ENCODE peak calls at places on chromosomes 12 and 14, in five cellular contexts. V, K, S, A and O are unnamed samples.

GRCh38 chr14:68111733-68112270 is 292.2 kb downstream of the RAD51B start:
- DNase-seq in K (no peak), S (no peak), A (no peak), V (no peak), O (no peak)

GRCh38 chr14:100610511-100611217 is 23.4 kb upstream of the BEGAIN start:
- DNase-seq in A (no peak), K (no peak), S (peak), V (no peak), O (peak)

GRCh38 chr14:99725774-99726537 is 41.9 kb downstream of the CYP46A1 start:
- DNase-seq in V (no peak), A (no peak), K (peak), S (peak), O (peak)

GRCh38 chr12:7162691-7163114 is 26.8 kb upstream of the PEX5 start:
- DNase-seq in A (no peak), V (peak), K (no peak), S (peak), O (no peak)

GRCh38 chr12:47155457-47156166 is 75.9 kb upstream of the AMIGO2 start:
- DNase-seq in S (no peak), A (no peak), K (no peak), V (no peak), O (no peak)

GRCh38 chr12:20006856-20007255 is 361.5 kb upstream of the PDE3A start:
- DNase-seq in V (no peak), S (no peak), K (no peak), A (peak), O (no peak)

GRCh38 chr14:20836668-20837338 is 34.2 kb upstream of the RNASE1 start:
- DNase-seq in S (peak), A (no peak), V (peak), K (no peak), O (no peak)

GRCh38 chr12:42326466-42327226 is 679 bp downstream of the PPHLN1 start:
- DNase-seq in V (no peak), A (no peak), K (peak), S (peak), O (no peak)

GRCh38 chr12:88360349-88360748 is 218.2 kb downstream of the TMTC3 start:
- DNase-seq in V (no peak), S (no peak), A (no peak), K (no peak), O (no peak)

GRCh38 chr12:105204916-105205315 is 31.1 kb downstream of the APPL2 start:
- DNase-seq in S (no peak), V (no peak), K (no peak), A (peak), O (no peak)

GRCh38 chr12:65556676-65557424 is 267.4 kb upstream of the HMGA2 start:
- DNase-seq in V (peak), S (peak), K (peak), A (no peak), O (peak)

GRCh38 chr12:78179346-78179745 is 348.7 kb downstream of the NAV3 start:
- DNase-seq in A (no peak), K (no peak), S (no peak), V (no peak), O (no peak)

GRCh38 chr14:64879635-64880381 is at the start of gene SPTB:
- DNase-seq in S (peak), K (peak), A (no peak), V (peak), O (no peak)

GRCh38 chr12:49832836-49833421 is 4.7 kb upstream of the NCKAP5L start:
- DNase-seq in V (no peak), K (no peak), A (peak), S (no peak), O (no peak)

GRCh38 chr14:21734457-21735074 is 60.9 kb upstream of the OR4E1 start:
- DNase-seq in A (no peak), K (no peak), V (peak), S (no peak), O (no peak)

DNA sequence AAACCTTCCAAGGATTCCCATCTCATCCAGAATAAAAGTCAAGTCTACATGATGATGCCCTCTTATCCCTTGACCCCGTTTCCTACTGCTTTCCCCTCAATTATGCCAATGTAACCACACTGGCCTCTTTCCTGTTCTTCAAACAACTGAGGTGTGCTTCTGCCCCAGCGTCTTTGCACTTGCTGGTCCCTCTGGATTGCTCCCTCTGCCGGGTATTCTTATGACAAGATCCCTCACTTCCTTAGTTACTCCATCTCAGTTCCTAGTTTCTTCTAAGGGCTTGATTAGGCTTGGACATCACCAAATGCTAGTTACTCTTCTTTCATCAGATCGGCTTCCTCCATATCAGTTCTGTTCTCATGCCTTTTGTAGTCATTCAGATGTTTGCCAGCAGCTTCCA is 32.7 kb upstream of the PELI2 start:
- DNase-seq in V (no peak), A (no peak), K (no peak), S (no peak), O (no peak)
- TF ChIP-seq CTCF in V (peak), A (no peak), K (no peak), S (no peak), O (no peak)

GRCh38 chr14:24435998-24436354 is 6.2 kb downstream of the KHNYN start:
- DNase-seq in V (no peak), A (no peak), K (no peak), S (no peak), O (no peak)

GRCh38 chr14:24436355-24437019 is 6.1 kb downstream of the SDR39U1 start:
- DNase-seq in V (peak), K (no peak), S (peak), A (peak), O (no peak)

GRCh38 chr14:24437736-24438067 is 4.9 kb downstream of the SDR39U1 start:
- DNase-seq in A (no peak), S (no peak), V (no peak), K (no peak), O (no peak)

GRCh38 chr14:24438198-24439095 is 4.1 kb downstream of the SDR39U1 start:
- DNase-seq in V (no peak), A (no peak), K (no peak), S (no peak), O (no peak)

GRCh38 chr14:24437020-24437735 is 5.4 kb downstream of the SDR39U1 start:
- DNase-seq in A (no peak), S (no peak), K (no peak), V (peak), O (no peak)
- TF ChIP-seq CTCF in A (no peak), S (peak), K (peak), V (no peak), O (peak)

DNA sequence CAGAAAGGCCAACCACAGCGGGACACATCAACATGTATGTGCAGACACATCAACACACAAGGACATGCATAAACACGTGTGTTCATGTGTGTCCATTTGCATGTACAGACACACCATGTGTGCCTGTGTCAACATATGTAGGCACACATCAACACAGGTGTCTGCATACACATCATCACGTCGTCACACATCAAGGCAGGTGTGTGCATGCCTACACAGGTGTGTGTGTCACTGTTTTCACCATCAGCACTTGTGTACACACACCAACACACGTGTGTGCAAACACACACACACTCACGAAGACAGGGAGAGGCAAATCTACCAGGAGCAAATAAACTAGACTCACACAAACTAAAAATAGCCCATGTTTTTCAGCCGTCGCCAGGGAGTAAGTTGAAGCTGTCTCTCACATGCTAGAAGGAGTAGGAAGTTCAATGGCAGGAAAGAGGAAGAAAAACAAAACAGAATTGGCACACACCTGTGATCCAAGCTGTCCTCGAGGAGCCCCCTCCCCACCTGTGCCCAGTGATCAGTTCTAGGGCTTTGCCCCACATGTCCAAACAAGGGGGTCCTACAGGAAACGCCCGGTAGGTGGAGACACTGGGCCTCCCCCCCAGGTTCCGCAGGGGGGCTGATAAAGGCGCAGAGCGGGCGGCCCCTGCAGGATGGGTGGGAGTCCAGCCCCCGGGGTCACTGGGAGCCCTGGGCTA is 7.4 kb downstream of the SCARB1 start:
- DNase-seq in A (no peak), K (no peak), V (peak), S (no peak), O (no peak)
- TF ChIP-seq CTCF in A (no peak), K (peak), V (peak), S (peak), O (peak)

DNA sequence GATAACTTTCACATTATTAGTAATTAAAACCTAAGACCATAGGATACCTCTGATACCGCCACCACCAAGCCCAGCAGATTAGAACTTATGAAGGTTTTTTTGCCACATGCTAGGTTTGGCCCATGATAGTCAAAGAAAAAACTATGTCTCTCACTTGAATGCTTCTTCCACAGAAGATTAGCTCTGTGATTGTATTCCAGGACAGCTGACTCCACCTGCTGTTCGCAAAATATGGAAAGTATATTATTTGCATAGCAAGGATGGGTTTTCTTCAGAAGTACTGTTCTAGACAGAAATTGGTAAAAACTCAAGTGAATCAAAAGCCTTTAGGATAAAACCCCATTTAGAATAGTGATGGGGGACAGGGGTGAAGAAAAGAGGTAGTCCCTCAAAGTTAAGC is 42.2 kb downstream of the PPFIBP1 start:
- DNase-seq in S (no peak), V (no peak), A (no peak), K (no peak), O (no peak)
- TF ChIP-seq CTCF in S (no peak), V (peak), A (no peak), K (no peak), O (peak)

GRCh38 chr14:91059576-91060471 is 617 bp downstream of the RPS6KA5 start:
- DNase-seq in K (peak), S (peak), A (no peak), V (peak), O (peak)
- TF ChIP-seq CTCF in K (no peak), S (peak), A (peak), V (peak), O (peak)